ENCODE peak calls at places on chromosomes 16 and 17, in six cellular contexts. One of them, this sample, is unnamed.

GRCh38 chr17:75345514-75346167 is 56.4 kb upstream of the SLC25A19 start:
- DNase-seq in H1: no peak
- DNase-seq in HepG2: no peak
- DNase-seq in SK-N-SH: no peak
- DNase-seq in GM12878: peak; percentile 91
- DNase-seq in HCT116: no peak
- DNase-seq in this sample: no peak

GRCh38 chr16:46713634-46714033 is 24.2 kb downstream of the ORC6 start:
- DNase-seq in H1: peak; percentile 3
- DNase-seq in HepG2: no peak
- DNase-seq in SK-N-SH: no peak
- DNase-seq in GM12878: no peak
- DNase-seq in HCT116: no peak
- DNase-seq in this sample: no peak

GRCh38 chr17:46194393-46195216 is 1.4 kb upstream of the KANSL1 start:
- DNase-seq in H1: no peak
- DNase-seq in HepG2: no peak
- DNase-seq in SK-N-SH: peak; percentile 58
- DNase-seq in GM12878: peak; percentile 89
- DNase-seq in HCT116: peak; percentile 39
- DNase-seq in this sample: no peak

GRCh38 chr16:53726625-53727024 is 22.7 kb downstream of the FTO start:
- DNase-seq in H1: no peak
- DNase-seq in HepG2: peak; percentile 16
- DNase-seq in SK-N-SH: no peak
- DNase-seq in GM12878: no peak
- DNase-seq in HCT116: no peak
- DNase-seq in this sample: no peak

GRCh38 chr16:85798283-85798776 is 1.0 kb downstream of the EMC8 start:
- DNase-seq in H1: no peak
- DNase-seq in HepG2: peak; percentile 77
- DNase-seq in SK-N-SH: no peak
- DNase-seq in GM12878: no peak
- DNase-seq in HCT116: no peak
- DNase-seq in this sample: no peak

GRCh38 chr17:83064732-83065659 is 14.4 kb upstream of the METRNL start:
- DNase-seq in H1: no peak
- DNase-seq in HepG2: no peak
- DNase-seq in SK-N-SH: no peak
- DNase-seq in GM12878: no peak
- DNase-seq in HCT116: no peak
- DNase-seq in this sample: peak; percentile 93

GRCh38 chr17:80416940-80417293 is 1.9 kb downstream of the ENDOV start:
- DNase-seq in H1: no peak
- DNase-seq in HepG2: no peak
- DNase-seq in SK-N-SH: no peak
- DNase-seq in GM12878: no peak
- DNase-seq in HCT116: no peak
- DNase-seq in this sample: no peak

GRCh38 chr17:78154903-78155811 is 9.0 kb downstream of the C17orf99 start:
- DNase-seq in H1: no peak
- DNase-seq in HepG2: no peak
- DNase-seq in SK-N-SH: no peak
- DNase-seq in GM12878: peak; percentile 97
- DNase-seq in HCT116: no peak
- DNase-seq in this sample: no peak

GRCh38 chr16:82684246-82684645 is 57.5 kb downstream of the CDH13 start:
- DNase-seq in H1: no peak
- DNase-seq in HepG2: no peak
- DNase-seq in SK-N-SH: no peak
- DNase-seq in GM12878: no peak
- DNase-seq in HCT116: no peak
- DNase-seq in this sample: no peak

GRCh38 chr16:75074920-75075687 is 41.5 kb downstream of the LDHD start:
- DNase-seq in H1: no peak
- DNase-seq in HepG2: no peak
- DNase-seq in SK-N-SH: no peak
- DNase-seq in GM12878: peak; percentile 96
- DNase-seq in HCT116: no peak
- DNase-seq in this sample: no peak

GRCh38 chr16:35319536-35320192 is 1860.3 kb downstream of the TP53TG3F start:
- DNase-seq in H1: no peak
- DNase-seq in HepG2: no peak
- DNase-seq in SK-N-SH: no peak
- DNase-seq in GM12878: no peak
- DNase-seq in HCT116: no peak
- DNase-seq in this sample: no peak

GRCh38 chr16:87053016-87053982 is 263.9 kb downstream of the C16orf95 start:
- DNase-seq in H1: peak; percentile 67
- DNase-seq in HepG2: no peak
- DNase-seq in SK-N-SH: no peak
- DNase-seq in GM12878: no peak
- DNase-seq in HCT116: no peak
- DNase-seq in this sample: no peak

GRCh38 chr17:40529991-40530390 is 28.6 kb upstream of the TNS4 start:
- DNase-seq in H1: no peak
- DNase-seq in HepG2: no peak
- DNase-seq in SK-N-SH: no peak
- DNase-seq in GM12878: no peak
- DNase-seq in HCT116: no peak
- DNase-seq in this sample: no peak

GRCh38 chr16:89958068-89958467 is 9.5 kb downstream of the DEF8 start:
- DNase-seq in H1: peak; percentile 77
- DNase-seq in HepG2: peak; percentile 54
- DNase-seq in SK-N-SH: peak; percentile 93
- DNase-seq in GM12878: no peak
- DNase-seq in HCT116: peak; percentile 40
- DNase-seq in this sample: peak; percentile 63

GRCh38 chr16:80804061-80804450 is 342 bp downstream of the CDYL2 start:
- DNase-seq in H1: peak; percentile 65
- DNase-seq in HepG2: peak; percentile 6
- DNase-seq in SK-N-SH: no peak
- DNase-seq in GM12878: no peak
- DNase-seq in HCT116: no peak
- DNase-seq in this sample: peak; percentile 63

GRCh38 chr16:9521749-9522370 is 430.4 kb downstream of the HAPSTR1 start:
- DNase-seq in H1: no peak
- DNase-seq in HepG2: peak; percentile 36
- DNase-seq in SK-N-SH: no peak
- DNase-seq in GM12878: no peak
- DNase-seq in HCT116: no peak
- DNase-seq in this sample: no peak

GRCh38 chr16:80993293-80993691 is 13.4 kb downstream of the CMC2 start:
- DNase-seq in H1: no peak
- DNase-seq in HepG2: peak; percentile 87
- DNase-seq in SK-N-SH: no peak
- DNase-seq in GM12878: no peak
- DNase-seq in HCT116: no peak
- DNase-seq in this sample: peak; percentile 17

GRCh38 chr17:47808036-47808829 is 13.4 kb downstream of the OSBPL7 start:
- DNase-seq in H1: no peak
- DNase-seq in HepG2: no peak
- DNase-seq in SK-N-SH: peak; percentile 24
- DNase-seq in GM12878: no peak
- DNase-seq in HCT116: no peak
- DNase-seq in this sample: no peak

GRCh38 chr16:50861451-50861850 is 119.6 kb downstream of the CYLD start:
- DNase-seq in H1: peak; percentile 19
- DNase-seq in HepG2: no peak
- DNase-seq in SK-N-SH: no peak
- DNase-seq in GM12878: no peak
- DNase-seq in HCT116: no peak
- DNase-seq in this sample: no peak

GRCh38 chr17:2138768-2139167 is 83.9 kb downstream of the HIC1 start:
- DNase-seq in H1: no peak
- DNase-seq in HepG2: peak; percentile 34
- DNase-seq in SK-N-SH: peak; percentile 79
- DNase-seq in GM12878: peak; percentile 42
- DNase-seq in HCT116: no peak
- DNase-seq in this sample: no peak

GRCh38 chr17:15456972-15457722 is 10.3 kb downstream of the CDRT4 start:
- DNase-seq in H1: no peak
- DNase-seq in HepG2: peak; percentile 61
- DNase-seq in SK-N-SH: peak; percentile 23
- DNase-seq in GM12878: no peak
- DNase-seq in HCT116: no peak
- DNase-seq in this sample: no peak

GRCh38 chr16:10039220-10040096 is 142.8 kb downstream of the GRIN2A start:
- DNase-seq in H1: peak; percentile 81
- DNase-seq in HepG2: no peak
- DNase-seq in SK-N-SH: peak; percentile 77
- DNase-seq in GM12878: no peak
- DNase-seq in HCT116: no peak
- DNase-seq in this sample: peak; percentile 41

DNA sequence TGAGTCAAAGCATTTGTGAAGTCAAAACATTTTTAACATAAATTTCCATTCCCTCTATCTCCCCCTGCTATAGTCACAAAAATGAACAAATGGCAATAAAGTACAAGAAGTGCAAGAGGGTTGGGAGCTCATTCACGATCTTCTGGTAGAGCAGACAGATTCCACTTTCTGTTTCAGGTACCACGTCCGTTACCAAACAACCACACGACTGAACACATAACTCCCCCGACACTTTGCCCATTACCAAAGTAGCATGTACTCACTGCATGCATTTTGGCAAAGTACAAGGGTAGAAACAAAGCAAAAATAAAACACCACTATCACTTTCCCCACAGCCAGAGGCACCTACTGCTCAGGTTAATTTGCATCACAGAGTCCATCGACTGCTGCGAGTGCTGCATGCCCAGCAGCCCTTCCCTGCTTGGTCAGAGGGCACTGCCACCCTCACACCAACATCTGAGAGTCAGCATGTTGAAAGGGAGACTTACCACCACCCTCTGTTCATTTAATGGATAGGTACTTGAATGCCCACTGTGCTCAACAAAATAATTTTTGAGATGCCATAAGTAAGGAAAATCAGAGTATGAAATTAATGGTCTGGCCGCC is 150.3 kb upstream of the AXIN2 start:
- DNase-seq in H1: no peak
- DNase-seq in HepG2: no peak
- DNase-seq in SK-N-SH: no peak
- DNase-seq in GM12878: no peak
- DNase-seq in HCT116: no peak
- DNase-seq in this sample: no peak
- TF ChIP-seq JUND in H1: no peak
- TF ChIP-seq JUND in HepG2: no peak
- TF ChIP-seq JUND in SK-N-SH: no peak
- TF ChIP-seq JUND in GM12878: no peak
- TF ChIP-seq JUND in HCT116: no peak
- TF ChIP-seq JUND in this sample: no peak

DNA sequence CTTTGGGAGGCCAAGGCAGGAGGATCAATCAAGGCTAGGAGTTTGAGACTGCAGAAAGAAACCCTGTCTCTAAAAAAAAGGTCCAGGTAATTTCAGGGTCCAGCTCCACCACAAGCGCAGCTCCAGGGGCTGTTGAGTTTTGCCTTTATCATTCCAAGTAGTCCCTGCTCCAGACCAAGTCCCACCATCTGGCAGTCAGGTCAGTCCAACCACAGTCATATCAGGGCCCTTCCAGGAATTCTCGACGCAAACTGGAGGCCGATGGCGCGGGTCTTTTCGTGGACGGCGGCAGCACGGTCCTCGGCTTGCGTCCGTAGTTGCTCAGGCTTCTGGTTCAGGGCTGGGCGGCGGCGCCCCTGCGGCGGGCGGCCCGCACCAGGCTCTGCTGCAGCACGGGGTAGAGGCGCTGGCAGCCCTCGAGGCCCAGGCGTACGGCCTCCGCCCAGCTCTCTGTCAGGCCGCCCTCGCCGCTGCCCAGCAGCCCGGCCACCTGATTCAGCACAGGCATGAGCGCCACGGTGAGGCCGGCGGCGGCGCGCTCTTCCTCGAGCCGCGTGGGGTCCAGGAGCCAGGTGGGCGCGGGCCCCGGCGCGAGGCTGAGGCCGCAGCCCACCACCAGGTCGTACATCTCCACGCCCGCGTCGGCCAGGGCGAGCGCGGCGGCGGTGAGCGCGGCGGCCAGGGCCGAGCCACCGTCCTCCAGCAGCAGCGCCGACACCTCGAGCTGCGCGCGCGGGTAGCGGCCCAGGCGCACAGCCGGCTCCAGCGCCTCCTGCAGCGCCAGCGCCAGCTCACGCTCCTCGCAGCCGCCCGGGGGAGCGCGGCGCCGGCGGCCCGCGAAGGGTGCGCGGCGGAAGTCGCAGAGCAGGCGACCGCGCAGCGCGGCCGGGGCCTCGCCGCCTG is 741 bp downstream of the EXOSC6 start:
- DNase-seq in H1: peak; percentile 71
- DNase-seq in HepG2: peak; percentile 53
- DNase-seq in SK-N-SH: peak; percentile 76
- DNase-seq in GM12878: no peak
- DNase-seq in HCT116: no peak
- DNase-seq in this sample: peak; percentile 57
- TF ChIP-seq JUND in H1: no peak
- TF ChIP-seq JUND in HepG2: peak; percentile 45
- TF ChIP-seq JUND in SK-N-SH: no peak
- TF ChIP-seq JUND in GM12878: no peak
- TF ChIP-seq JUND in HCT116: no peak
- TF ChIP-seq JUND in this sample: no peak

DNA sequence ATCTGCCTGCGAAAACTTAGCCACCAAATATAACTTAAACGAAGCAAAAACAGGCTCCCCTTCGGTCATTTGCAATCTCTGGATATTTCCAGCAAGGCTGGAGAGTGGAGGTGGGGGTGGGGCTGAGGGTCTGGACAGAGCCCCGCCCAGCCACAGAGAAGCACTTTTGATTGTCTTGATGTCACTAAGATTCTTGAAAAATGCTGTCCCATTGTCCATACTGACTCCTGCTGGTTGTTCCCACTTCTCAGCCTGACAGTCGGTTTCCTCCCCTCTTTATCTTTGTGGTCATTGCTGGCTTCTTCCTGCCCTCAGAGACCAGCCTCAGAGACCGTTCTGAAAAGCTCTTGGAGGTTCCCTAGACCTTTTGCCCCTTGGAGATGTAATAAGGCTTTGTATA is 95.0 kb upstream of the DNAH9 start:
- DNase-seq in H1: no peak
- DNase-seq in HepG2: no peak
- DNase-seq in SK-N-SH: no peak
- DNase-seq in GM12878: no peak
- DNase-seq in HCT116: no peak
- DNase-seq in this sample: no peak
- TF ChIP-seq JUND in H1: no peak
- TF ChIP-seq JUND in HepG2: no peak
- TF ChIP-seq JUND in SK-N-SH: no peak
- TF ChIP-seq JUND in GM12878: no peak
- TF ChIP-seq JUND in HCT116: no peak
- TF ChIP-seq JUND in this sample: no peak

DNA sequence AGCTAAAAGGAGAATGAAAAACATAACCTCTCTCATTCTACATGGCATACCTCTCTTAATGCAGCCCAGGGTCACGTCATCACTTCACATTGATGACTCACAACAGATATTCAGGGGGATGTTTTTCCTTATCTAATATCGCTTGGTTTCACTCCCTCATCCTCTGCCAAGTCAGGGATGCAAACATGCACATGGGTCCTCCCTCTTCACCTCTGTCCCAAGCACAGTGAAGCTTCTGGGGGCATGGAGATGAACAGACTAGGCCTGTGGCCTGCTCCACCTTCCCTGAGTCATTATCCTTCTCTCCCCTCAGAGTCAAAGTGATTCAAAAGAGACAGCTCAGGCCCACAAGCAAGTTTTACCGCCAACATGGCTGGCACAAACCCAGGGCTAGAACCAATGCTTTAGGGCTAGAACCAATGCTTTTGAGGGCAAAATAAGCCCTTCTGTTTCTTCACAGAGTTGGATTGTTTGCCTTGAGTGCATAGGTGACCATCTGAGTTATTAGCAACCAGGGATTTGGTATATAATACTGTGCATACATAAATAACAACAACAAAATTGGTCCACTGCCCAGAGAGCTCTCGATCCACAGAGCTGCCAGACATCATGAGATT is 2.2 kb upstream of the MT2A start:
- DNase-seq in H1: no peak
- DNase-seq in HepG2: no peak
- DNase-seq in SK-N-SH: no peak
- DNase-seq in GM12878: no peak
- DNase-seq in HCT116: peak; percentile 48
- DNase-seq in this sample: no peak
- TF ChIP-seq JUND in H1: no peak
- TF ChIP-seq JUND in HepG2: no peak
- TF ChIP-seq JUND in SK-N-SH: peak; percentile 36
- TF ChIP-seq JUND in GM12878: no peak
- TF ChIP-seq JUND in HCT116: no peak
- TF ChIP-seq JUND in this sample: no peak